ENCODE peak calls at places on chromosome 3, in four cellular contexts. V is AG08396, N is NCI-H460, Y is progenitor cell of endocrine pancreas. W is an unnamed sample.
A peak's percentile ranks its signal among the peaks of the same experiment; 100 is the strongest.

GRCh38 chr3:149004622-149005021 is 13.3 kb downstream of the GYG1 start:
- DNase-seq in V (no peak), N (no peak), Y (no peak), W (no peak)

GRCh38 chr3:119011528-119011927 is 23.1 kb downstream of the IGSF11 start:
- DNase-seq in V (no peak), N (no peak), Y (no peak), W (no peak)

GRCh38 chr3:138835177-138835757 is 539 bp upstream of the PIK3CB start:
- DNase-seq in V (no peak), N (no peak), Y (no peak), W (no peak)

GRCh38 chr3:120160050-120160449 is 65.8 kb upstream of the GSK3B start:
- DNase-seq in V (peak; percentile 84), N (peak; percentile 95), Y (no peak), W (no peak)

GRCh38 chr3:85074003-85074402 is 115.2 kb downstream of the CADM2 start:
- DNase-seq in V (no peak), N (no peak), Y (no peak), W (no peak)

GRCh38 chr3:136075816-136076215 is 110.3 kb downstream of the PPP2R3A start:
- DNase-seq in V (no peak), N (no peak), Y (no peak), W (no peak)

GRCh38 chr3:32018723-32019564 is 37.4 kb downstream of the ZNF860 start:
- DNase-seq in V (peak; percentile 47), N (peak; percentile 31), Y (no peak), W (peak; percentile 73)

GRCh38 chr3:43754316-43754715 is 63.6 kb downstream of the ABHD5 start:
- DNase-seq in V (no peak), N (no peak), Y (no peak), W (peak; percentile 65)

GRCh38 chr3:30198162-30198561 is 408.2 kb upstream of the TGFBR2 start:
- DNase-seq in V (no peak), N (no peak), Y (no peak), W (no peak)

GRCh38 chr3:13689373-13690265 is 140.7 kb downstream of the FBLN2 start:
- DNase-seq in V (no peak), N (no peak), Y (no peak), W (no peak)